ENCODE peak calls at places on chromosomes 7 and 10, in five cellular contexts. One of them, this sample, is unnamed.

GRCh38 chr10:105989995-105990394 is 1174.5 kb downstream of the SORCS1 start:
- DNase-seq in adrenal gland: no peak
- DNase-seq in OCI-LY7: no peak
- DNase-seq in heart left ventricle: no peak
- DNase-seq in right lobe of liver: no peak
- DNase-seq in this sample: no peak

GRCh38 chr7:155531686-155532085 is 14.7 kb downstream of the CNPY1 start:
- DNase-seq in right lobe of liver: no peak
- DNase-seq in OCI-LY7: no peak
- DNase-seq in heart left ventricle: no peak
- DNase-seq in adrenal gland: no peak
- DNase-seq in this sample: peak; percentile 71

GRCh38 chr7:150413640-150414081 is 34.5 kb downstream of the ZNF775 start:
- DNase-seq in right lobe of liver: no peak
- DNase-seq in heart left ventricle: no peak
- DNase-seq in OCI-LY7: no peak
- DNase-seq in adrenal gland: peak; percentile 77
- DNase-seq in this sample: peak; percentile 30

GRCh38 chr10:775245-776075 is 86.0 kb upstream of the DIP2C start:
- DNase-seq in OCI-LY7: no peak
- DNase-seq in heart left ventricle: no peak
- DNase-seq in right lobe of liver: peak; percentile 49
- DNase-seq in adrenal gland: peak; percentile 83
- DNase-seq in this sample: peak; percentile 43

GRCh38 chr10:11742779-11743298 is 657 bp downstream of the ECHDC3 start:
- DNase-seq in adrenal gland: no peak
- DNase-seq in right lobe of liver: peak; percentile 89
- DNase-seq in heart left ventricle: peak; percentile 58
- DNase-seq in OCI-LY7: no peak
- DNase-seq in this sample: no peak

GRCh38 chr7:106165328-106165727 is 53.2 kb upstream of the SYPL1 start:
- DNase-seq in heart left ventricle: no peak
- DNase-seq in OCI-LY7: no peak
- DNase-seq in adrenal gland: no peak
- DNase-seq in right lobe of liver: no peak
- DNase-seq in this sample: no peak

GRCh38 chr10:47049906-47050305 is 138.7 kb downstream of the PTPN20 start:
- DNase-seq in OCI-LY7: no peak
- DNase-seq in heart left ventricle: no peak
- DNase-seq in adrenal gland: no peak
- DNase-seq in right lobe of liver: peak; percentile 35
- DNase-seq in this sample: peak; percentile 22

GRCh38 chr10:33326897-33327296 is 7.6 kb downstream of the NRP1 start:
- DNase-seq in adrenal gland: no peak
- DNase-seq in heart left ventricle: no peak
- DNase-seq in right lobe of liver: no peak
- DNase-seq in OCI-LY7: no peak
- DNase-seq in this sample: no peak

GRCh38 chr7:105222953-105223352 is 165.8 kb downstream of the SRPK2 start:
- DNase-seq in adrenal gland: no peak
- DNase-seq in right lobe of liver: no peak
- DNase-seq in OCI-LY7: no peak
- DNase-seq in heart left ventricle: no peak
- DNase-seq in this sample: no peak

DNA sequence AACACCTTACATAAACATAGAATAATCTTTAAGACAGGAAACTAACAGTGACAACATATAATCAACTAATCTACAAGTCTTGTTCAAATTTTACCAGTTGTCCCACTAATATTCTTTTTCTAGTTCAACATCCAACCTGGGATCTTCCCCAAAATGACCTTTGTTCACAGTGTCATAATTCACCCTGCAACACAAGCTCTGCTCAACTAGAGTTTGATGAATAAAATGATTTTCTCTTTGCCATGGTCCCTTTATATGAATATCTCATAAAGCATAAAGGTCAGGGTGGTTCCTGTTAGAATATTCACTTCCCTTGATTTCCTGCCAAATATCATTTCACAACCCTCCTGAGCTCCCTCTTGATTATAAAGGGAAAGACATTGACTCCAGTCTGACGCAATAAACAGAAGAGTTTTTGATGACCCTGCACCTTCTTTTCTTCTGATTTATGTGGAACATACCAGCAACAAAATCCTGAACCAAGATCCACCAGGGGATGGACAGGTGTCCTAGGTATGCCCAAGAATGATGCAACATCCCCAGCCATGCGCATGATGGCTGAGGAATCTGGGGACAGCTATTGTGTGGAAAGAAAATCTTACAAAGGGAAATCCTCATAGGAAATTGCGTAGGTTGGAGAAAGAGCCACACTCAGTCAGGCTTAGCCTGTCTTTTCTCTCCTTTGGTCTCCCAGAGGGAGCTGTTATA is 18.6 kb downstream of the IFIT3 start:
- DNase-seq in adrenal gland: peak; percentile 36
- DNase-seq in heart left ventricle: no peak
- DNase-seq in right lobe of liver: no peak
- DNase-seq in OCI-LY7: no peak
- DNase-seq in this sample: peak; percentile 12
- H3K4me3 ChIP-seq in adrenal gland: no peak overlapping the region
- H3K4me3 ChIP-seq in heart left ventricle: no peak overlapping the region
- H3K4me3 ChIP-seq in right lobe of liver: no peak overlapping the region
- H3K4me3 ChIP-seq in OCI-LY7: no peak overlapping the region
- H3K4me3 ChIP-seq in this sample: no peak overlapping the region

GRCh38 chr10:35913628-35914027 is 271.5 kb upstream of the FZD8 start:
- DNase-seq in adrenal gland: no peak
- DNase-seq in OCI-LY7: no peak
- DNase-seq in right lobe of liver: no peak
- DNase-seq in heart left ventricle: no peak
- DNase-seq in this sample: no peak
- H3K36me3 ChIP-seq in adrenal gland: no peaks in the 10 kb centered on the region
- H3K36me3 ChIP-seq in OCI-LY7: no peaks in the 10 kb centered on the region
- H3K36me3 ChIP-seq in right lobe of liver: no peaks in the 10 kb centered on the region
- H3K36me3 ChIP-seq in heart left ventricle: no peaks in the 10 kb centered on the region
- H3K36me3 ChIP-seq in this sample: no peaks in the 10 kb centered on the region

DNA sequence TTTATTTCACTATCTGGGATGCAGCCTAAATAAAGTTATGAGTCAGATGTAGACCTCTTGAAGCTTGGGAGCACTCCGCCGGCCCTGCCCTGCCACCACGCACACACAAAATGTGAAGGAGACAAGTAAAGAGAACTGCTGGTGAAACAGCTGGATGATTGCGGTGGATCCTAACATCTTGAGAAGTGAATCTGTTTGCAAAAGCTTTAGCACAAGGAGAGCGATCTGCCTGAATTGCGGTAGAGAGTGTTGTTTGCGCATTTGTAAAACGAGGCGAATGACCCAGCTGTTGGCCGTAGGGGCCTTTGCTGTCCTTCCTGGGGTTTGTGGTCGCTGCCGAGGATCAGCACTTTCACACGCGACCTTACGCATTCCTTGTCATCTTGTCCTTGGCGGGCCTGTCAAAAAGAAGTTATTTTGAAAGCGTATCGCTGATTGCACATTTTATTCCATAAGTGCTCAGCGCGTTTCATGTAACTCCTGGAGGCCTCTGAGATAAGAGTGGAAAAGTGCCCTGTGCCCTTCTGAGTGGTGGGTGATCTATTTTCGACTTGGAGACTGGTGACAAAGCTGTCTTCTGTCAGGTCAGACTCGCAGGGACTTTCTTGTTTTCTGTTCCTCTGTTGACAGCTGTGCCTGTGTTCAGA is 40.8 kb downstream of the RBM20 start:
- DNase-seq in adrenal gland: no peak
- DNase-seq in right lobe of liver: no peak
- DNase-seq in heart left ventricle: peak; percentile 64
- DNase-seq in OCI-LY7: no peak
- DNase-seq in this sample: peak; percentile 37
- H3K4me3 ChIP-seq in adrenal gland: no peak overlapping the region
- H3K4me3 ChIP-seq in right lobe of liver: no peak overlapping the region
- H3K4me3 ChIP-seq in heart left ventricle: no peak overlapping the region
- H3K4me3 ChIP-seq in OCI-LY7: no peak overlapping the region
- H3K4me3 ChIP-seq in this sample: no peak overlapping the region

GRCh38 chr7:6590645-6591110 is 857 bp downstream of the INTS15 start:
- DNase-seq in heart left ventricle: no peak
- DNase-seq in adrenal gland: peak; percentile 33
- DNase-seq in right lobe of liver: no peak
- DNase-seq in OCI-LY7: no peak
- DNase-seq in this sample: no peak
- H3K36me3 ChIP-seq in heart left ventricle: peaks cover 71% of the 10 kb centered on the region
- H3K36me3 ChIP-seq in adrenal gland: peaks cover 56% of the 10 kb centered on the region
- H3K36me3 ChIP-seq in right lobe of liver: peaks cover 41% of the 10 kb centered on the region
- H3K36me3 ChIP-seq in OCI-LY7: peaks cover 79% of the 10 kb centered on the region
- H3K36me3 ChIP-seq in this sample: peaks cover 12% of the 10 kb centered on the region

GRCh38 chr10:22631185-22631584 is 83.2 kb downstream of the PIP4K2A start:
- DNase-seq in adrenal gland: no peak
- DNase-seq in OCI-LY7: no peak
- DNase-seq in right lobe of liver: no peak
- DNase-seq in heart left ventricle: no peak
- DNase-seq in this sample: no peak

GRCh38 chr10:22631646-22632278 is 82.6 kb downstream of the PIP4K2A start:
- DNase-seq in OCI-LY7: no peak
- DNase-seq in right lobe of liver: no peak
- DNase-seq in heart left ventricle: no peak
- DNase-seq in adrenal gland: no peak
- DNase-seq in this sample: no peak

GRCh38 chr10:22629126-22629525 is 85.3 kb downstream of the PIP4K2A start:
- DNase-seq in adrenal gland: no peak
- DNase-seq in heart left ventricle: no peak
- DNase-seq in right lobe of liver: no peak
- DNase-seq in OCI-LY7: no peak
- DNase-seq in this sample: no peak

GRCh38 chr10:22629843-22630228 is 84.5 kb downstream of the PIP4K2A start:
- DNase-seq in right lobe of liver: no peak
- DNase-seq in adrenal gland: no peak
- DNase-seq in heart left ventricle: no peak
- DNase-seq in OCI-LY7: no peak
- DNase-seq in this sample: no peak

GRCh38 chr10:22630229-22631174 is 83.9 kb downstream of the PIP4K2A start:
- DNase-seq in adrenal gland: no peak
- DNase-seq in right lobe of liver: no peak
- DNase-seq in heart left ventricle: no peak
- DNase-seq in OCI-LY7: peak; percentile 41
- DNase-seq in this sample: no peak
- H3K4me3 ChIP-seq in adrenal gland: no peak overlapping the region
- H3K4me3 ChIP-seq in right lobe of liver: no peak overlapping the region
- H3K4me3 ChIP-seq in heart left ventricle: no peak overlapping the region
- H3K4me3 ChIP-seq in OCI-LY7: peak overlapping the region; percentile 45
- H3K4me3 ChIP-seq in this sample: no peak overlapping the region